ENCODE peak calls at places on chromosomes 6 and 20, in nine cellular contexts. F, O, Y, B, P, C, Q, N and D are unnamed samples.

GRCh38 chr6:43687437-43688347 is at the start of gene MRPS18A:
- DNase-seq in F (peak; percentile 78), O (peak; percentile 69), Y (peak; percentile 88), B (peak; percentile 75), P (no peak), C (peak; percentile 88), Q (peak; percentile 87), N (peak; percentile 76), D (no peak)

GRCh38 chr6:33455051-33455450 is 675 bp downstream of the ZBTB9 start:
- DNase-seq in F (no peak), O (no peak), Y (no peak), B (no peak), P (no peak), C (no peak), Q (no peak), N (no peak), D (no peak)

GRCh38 chr20:21397341-21398108 is at the start of gene NKX2-4:
- DNase-seq in F (peak; percentile 73), O (no peak), Y (no peak), B (no peak), P (no peak), C (no peak), Q (no peak), N (no peak), D (no peak)

GRCh38 chr6:24854077-24854670 is 55.5 kb upstream of the ARMH2 start:
- DNase-seq in F (no peak), O (no peak), Y (no peak), B (no peak), P (no peak), C (no peak), Q (no peak), N (no peak), D (no peak)

GRCh38 chr20:61271273-61272221 is 19.5 kb downstream of the CDH4 start:
- DNase-seq in F (no peak), O (no peak), Y (no peak), B (no peak), P (no peak), C (no peak), Q (no peak), N (no peak), D (no peak)

GRCh38 chr20:11443382-11444119 is 474.1 kb upstream of the BTBD3 start:
- DNase-seq in F (no peak), O (no peak), Y (no peak), B (no peak), P (no peak), C (no peak), Q (no peak), N (no peak), D (no peak)

GRCh38 chr6:79215233-79215824 is 19.2 kb downstream of the HMGN3 start:
- DNase-seq in F (no peak), O (no peak), Y (no peak), B (no peak), P (no peak), C (no peak), Q (no peak), N (peak; percentile 50), D (no peak)

GRCh38 chr6:33967266-33967767 is 163.5 kb upstream of the MLN start:
- DNase-seq in F (no peak), O (no peak), Y (no peak), B (no peak), P (no peak), C (peak; percentile 3), Q (no peak), N (no peak), D (no peak)

GRCh38 chr6:129105793-129106192 is 222.9 kb downstream of the LAMA2 start:
- DNase-seq in F (no peak), O (no peak), Y (no peak), B (no peak), P (no peak), C (no peak), Q (no peak), N (no peak), D (no peak)

GRCh38 chr6:37456816-37457560 is 24.0 kb downstream of the CMTR1 start:
- DNase-seq in F (no peak), O (no peak), Y (no peak), B (no peak), P (no peak), C (peak; percentile 53), Q (no peak), N (peak; percentile 40), D (no peak)

GRCh38 chr6:129801909-129802308 is 59.2 kb downstream of the TMEM244 start:
- DNase-seq in F (no peak), O (no peak), Y (no peak), B (no peak), P (no peak), C (no peak), Q (no peak), N (no peak), D (peak; percentile 75)

GRCh38 chr6:27667651-27668441 is 194.9 kb upstream of the ZNF184 start:
- DNase-seq in F (no peak), O (no peak), Y (no peak), B (no peak), P (peak; percentile 56), C (no peak), Q (no peak), N (no peak), D (no peak)

GRCh38 chr6:87333591-87334181 is 4.6 kb upstream of the GJB7 start:
- DNase-seq in F (no peak), O (no peak), Y (no peak), B (no peak), P (no peak), C (no peak), Q (no peak), N (peak; percentile 27), D (no peak)

GRCh38 chr6:137291441-137291840 is 72.3 kb upstream of the IFNGR1 start:
- DNase-seq in F (no peak), O (no peak), Y (no peak), B (no peak), P (no peak), C (peak; percentile 70), Q (no peak), N (peak; percentile 35), D (no peak)

GRCh38 chr20:45366631-45367030 is 3.7 kb downstream of the SYS1 start:
- DNase-seq in F (no peak), O (no peak), Y (no peak), B (no peak), P (no peak), C (no peak), Q (no peak), N (no peak), D (no peak)
- H3K27ac ChIP-seq in F (no peak overlapping the region), O (no peak overlapping the region), Y (no peak overlapping the region), B (no peak overlapping the region), P (no peak overlapping the region), C (peak overlapping the region; percentile 66), Q (no peak overlapping the region), N (no peak overlapping the region), D (no peak overlapping the region)

DNA sequence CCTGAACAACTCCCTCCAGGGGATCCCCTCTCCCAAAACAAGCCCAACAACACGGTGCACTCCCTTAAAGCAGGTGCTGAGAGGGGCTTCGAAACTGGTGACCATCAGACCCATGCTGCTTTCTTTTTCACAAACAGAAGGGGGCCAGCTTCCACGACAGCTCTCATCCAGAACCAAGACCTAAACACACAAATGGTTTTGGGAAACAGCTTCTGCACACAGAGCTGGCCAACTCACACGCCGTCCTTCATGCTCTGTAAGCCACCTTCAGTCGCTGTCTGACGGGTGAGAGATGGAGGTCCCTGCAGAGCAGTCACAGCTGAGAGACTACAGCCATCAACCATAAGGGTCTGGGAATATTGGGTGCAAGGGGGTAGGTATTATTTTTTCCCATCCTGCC is 76.3 kb downstream of the ZMYND8 start:
- DNase-seq in F (no peak), O (no peak), Y (no peak), B (no peak), P (no peak), C (no peak), Q (no peak), N (no peak), D (no peak)
- H3K27ac ChIP-seq in F (no peak overlapping the region), O (peak overlapping the region; percentile 67), Y (no peak overlapping the region), B (no peak overlapping the region), P (peak overlapping the region; percentile 68), C (no peak overlapping the region), Q (no peak overlapping the region), N (no peak overlapping the region), D (no peak overlapping the region)

GRCh38 chr6:111329882-111330633 is 153.0 kb downstream of the REV3L start:
- DNase-seq in F (no peak), O (no peak), Y (no peak), B (no peak), P (no peak), C (no peak), Q (no peak), N (no peak), D (peak; percentile 10)

GRCh38 chr6:111322145-111322544 is 160.9 kb downstream of the REV3L start:
- DNase-seq in F (no peak), O (no peak), Y (no peak), B (no peak), P (no peak), C (no peak), Q (no peak), N (no peak), D (no peak)

GRCh38 chr6:111326563-111326962 is 156.5 kb downstream of the REV3L start:
- DNase-seq in F (no peak), O (no peak), Y (no peak), B (no peak), P (no peak), C (no peak), Q (no peak), N (no peak), D (no peak)
- H3K27ac ChIP-seq in F (no peak overlapping the region), O (no peak overlapping the region), Y (no peak overlapping the region), B (no peak overlapping the region), P (no peak overlapping the region), C (no peak overlapping the region), Q (no peak overlapping the region), N (no peak overlapping the region), D (no peak overlapping the region)

GRCh38 chr6:3535716-3536435 is 79.0 kb upstream of the SLC22A23 start:
- DNase-seq in F (peak; percentile 34), O (no peak), Y (no peak), B (no peak), P (no peak), C (no peak), Q (no peak), N (no peak), D (no peak)

GRCh38 chr6:3531481-3531880 is 74.6 kb upstream of the SLC22A23 start:
- DNase-seq in F (peak; percentile 17), O (no peak), Y (no peak), B (no peak), P (no peak), C (no peak), Q (no peak), N (no peak), D (no peak)

GRCh38 chr6:3538536-3538935 is 81.7 kb upstream of the SLC22A23 start:
- DNase-seq in F (peak; percentile 21), O (no peak), Y (no peak), B (no peak), P (no peak), C (no peak), Q (no peak), N (no peak), D (no peak)

GRCh38 chr6:3532296-3532916 is 75.6 kb upstream of the SLC22A23 start:
- DNase-seq in F (peak; percentile 28), O (no peak), Y (no peak), B (no peak), P (no peak), C (no peak), Q (no peak), N (no peak), D (no peak)

DNA sequence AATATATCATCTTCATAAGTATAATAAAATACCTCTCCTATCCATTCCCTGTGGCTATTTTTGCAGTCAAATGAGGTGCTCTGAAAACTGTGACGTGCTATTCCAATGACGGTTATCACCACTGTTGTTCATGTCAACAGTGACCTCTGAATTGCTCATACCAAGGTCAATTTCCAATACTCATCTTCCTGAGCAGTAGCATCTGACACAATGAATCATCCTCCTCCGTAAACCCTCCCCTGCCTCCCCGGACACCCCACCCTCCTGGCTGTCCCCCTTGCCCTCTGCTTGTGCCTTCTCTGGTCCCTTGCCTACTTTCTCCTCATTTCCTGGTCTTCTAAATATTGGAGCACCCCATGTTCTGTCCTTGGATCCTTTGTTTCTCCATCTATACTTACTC is 77.7 kb upstream of the SLC22A23 start:
- DNase-seq in F (peak; percentile 21), O (no peak), Y (no peak), B (no peak), P (no peak), C (no peak), Q (no peak), N (peak; percentile 80), D (no peak)
- H3K27ac ChIP-seq in F (no peak overlapping the region), O (no peak overlapping the region), Y (no peak overlapping the region), B (no peak overlapping the region), P (no peak overlapping the region), C (no peak overlapping the region), Q (peak overlapping the region; percentile 93), N (no peak overlapping the region), D (no peak overlapping the region)